ENCODE peak calls at places on chromosomes 13 and 19, in eight cellular contexts. One of them, this sample, is unnamed.

GRCh38 chr19:38663156-38663651 is 15.8 kb downstream of the ACTN4 start:
- DNase-seq in GM12878: no peak
- DNase-seq in A549: no peak
- DNase-seq in endothelial cell of umbilical vein: no peak
- DNase-seq in IMR-90: no peak
- DNase-seq in breast epithelium: no peak
- DNase-seq in thyroid gland: no peak
- DNase-seq in tibial nerve: no peak
- DNase-seq in this sample: no peak

GRCh38 chr19:23946569-23946968 is 31.9 kb downstream of the ZNF726 start:
- DNase-seq in A549: no peak
- DNase-seq in thyroid gland: no peak
- DNase-seq in breast epithelium: no peak
- DNase-seq in IMR-90: no peak
- DNase-seq in GM12878: no peak
- DNase-seq in endothelial cell of umbilical vein: no peak
- DNase-seq in tibial nerve: no peak
- DNase-seq in this sample: no peak

GRCh38 chr13:26618726-26619125 is 61.2 kb downstream of the WASF3 start:
- DNase-seq in GM12878: no peak
- DNase-seq in breast epithelium: no peak
- DNase-seq in endothelial cell of umbilical vein: no peak
- DNase-seq in IMR-90: no peak
- DNase-seq in A549: no peak
- DNase-seq in thyroid gland: no peak
- DNase-seq in tibial nerve: no peak
- DNase-seq in this sample: no peak

GRCh38 chr19:46791944-46792343 is 3.5 kb upstream of the SLC1A5 start:
- DNase-seq in breast epithelium: no peak
- DNase-seq in thyroid gland: no peak
- DNase-seq in GM12878: no peak
- DNase-seq in tibial nerve: no peak
- DNase-seq in A549: no peak
- DNase-seq in IMR-90: no peak
- DNase-seq in endothelial cell of umbilical vein: no peak
- DNase-seq in this sample: no peak

GRCh38 chr13:43698009-43698408 is 88.8 kb downstream of the ENOX1 start:
- DNase-seq in breast epithelium: no peak
- DNase-seq in endothelial cell of umbilical vein: no peak
- DNase-seq in GM12878: no peak
- DNase-seq in tibial nerve: no peak
- DNase-seq in A549: no peak
- DNase-seq in thyroid gland: no peak
- DNase-seq in IMR-90: no peak
- DNase-seq in this sample: no peak

GRCh38 chr13:39820606-39821005 is 165.1 kb downstream of the COG6 start:
- DNase-seq in thyroid gland: no peak
- DNase-seq in breast epithelium: no peak
- DNase-seq in tibial nerve: no peak
- DNase-seq in A549: no peak
- DNase-seq in endothelial cell of umbilical vein: no peak
- DNase-seq in IMR-90: no peak
- DNase-seq in GM12878: no peak
- DNase-seq in this sample: no peak

GRCh38 chr19:46736544-46737274 is 9.1 kb upstream of the FKRP start:
- DNase-seq in GM12878: no peak
- DNase-seq in IMR-90: no peak
- DNase-seq in A549: no peak
- DNase-seq in endothelial cell of umbilical vein: no peak
- DNase-seq in thyroid gland: peak
- DNase-seq in tibial nerve: no peak
- DNase-seq in breast epithelium: no peak
- DNase-seq in this sample: no peak

GRCh38 chr13:51814825-51815650 is 11.1 kb upstream of the DHRS12 start:
- DNase-seq in tibial nerve: peak
- DNase-seq in thyroid gland: peak
- DNase-seq in endothelial cell of umbilical vein: peak
- DNase-seq in IMR-90: peak
- DNase-seq in GM12878: no peak
- DNase-seq in A549: peak
- DNase-seq in breast epithelium: peak
- DNase-seq in this sample: peak

GRCh38 chr19:1213391-1214286 is 8.1 kb downstream of the STK11 start:
- DNase-seq in thyroid gland: peak
- DNase-seq in GM12878: peak
- DNase-seq in A549: no peak
- DNase-seq in tibial nerve: peak
- DNase-seq in breast epithelium: peak
- DNase-seq in endothelial cell of umbilical vein: peak
- DNase-seq in IMR-90: peak
- DNase-seq in this sample: peak

GRCh38 chr13:96836733-96837132 is 157.5 kb downstream of the OXGR1 start:
- DNase-seq in IMR-90: no peak
- DNase-seq in thyroid gland: no peak
- DNase-seq in A549: no peak
- DNase-seq in breast epithelium: no peak
- DNase-seq in GM12878: no peak
- DNase-seq in tibial nerve: no peak
- DNase-seq in endothelial cell of umbilical vein: no peak
- DNase-seq in this sample: no peak

GRCh38 chr13:66154981-66155380 is 1075.2 kb downstream of the PCDH9 start:
- DNase-seq in GM12878: no peak
- DNase-seq in IMR-90: peak
- DNase-seq in endothelial cell of umbilical vein: peak
- DNase-seq in tibial nerve: no peak
- DNase-seq in breast epithelium: no peak
- DNase-seq in A549: no peak
- DNase-seq in thyroid gland: no peak
- DNase-seq in this sample: no peak

GRCh38 chr13:73189365-73189764 is 130.6 kb downstream of the KLF5 start:
- DNase-seq in thyroid gland: no peak
- DNase-seq in breast epithelium: no peak
- DNase-seq in IMR-90: no peak
- DNase-seq in endothelial cell of umbilical vein: no peak
- DNase-seq in A549: no peak
- DNase-seq in GM12878: no peak
- DNase-seq in tibial nerve: no peak
- DNase-seq in this sample: peak

GRCh38 chr13:84279166-84279565 is 396.9 kb upstream of the SLITRK1 start:
- DNase-seq in tibial nerve: no peak
- DNase-seq in GM12878: no peak
- DNase-seq in breast epithelium: no peak
- DNase-seq in endothelial cell of umbilical vein: no peak
- DNase-seq in IMR-90: peak
- DNase-seq in thyroid gland: no peak
- DNase-seq in A549: no peak
- DNase-seq in this sample: no peak

GRCh38 chr19:46475976-46476375 is 4.6 kb upstream of the PNMA8A start:
- DNase-seq in A549: no peak
- DNase-seq in GM12878: no peak
- DNase-seq in tibial nerve: no peak
- DNase-seq in breast epithelium: no peak
- DNase-seq in thyroid gland: no peak
- DNase-seq in IMR-90: peak
- DNase-seq in endothelial cell of umbilical vein: peak
- DNase-seq in this sample: no peak

GRCh38 chr13:28601581-28601980 is 57.3 kb upstream of the POMP start:
- DNase-seq in tibial nerve: no peak
- DNase-seq in breast epithelium: no peak
- DNase-seq in thyroid gland: no peak
- DNase-seq in endothelial cell of umbilical vein: no peak
- DNase-seq in IMR-90: no peak
- DNase-seq in A549: no peak
- DNase-seq in GM12878: no peak
- DNase-seq in this sample: no peak

GRCh38 chr19:52662631-52663030 is 24.5 kb upstream of the ZNF83 start:
- DNase-seq in IMR-90: no peak
- DNase-seq in thyroid gland: no peak
- DNase-seq in tibial nerve: no peak
- DNase-seq in GM12878: no peak
- DNase-seq in endothelial cell of umbilical vein: no peak
- DNase-seq in breast epithelium: no peak
- DNase-seq in A549: no peak
- DNase-seq in this sample: no peak

GRCh38 chr19:56111601-56112312 is 9.3 kb downstream of the ZNF787 start:
- DNase-seq in breast epithelium: no peak
- DNase-seq in tibial nerve: no peak
- DNase-seq in endothelial cell of umbilical vein: no peak
- DNase-seq in thyroid gland: peak
- DNase-seq in A549: no peak
- DNase-seq in IMR-90: no peak
- DNase-seq in GM12878: no peak
- DNase-seq in this sample: no peak

GRCh38 chr19:57192064-57192395 is 730 bp downstream of the ZNF264 start:
- DNase-seq in A549: peak
- DNase-seq in IMR-90: peak
- DNase-seq in breast epithelium: no peak
- DNase-seq in GM12878: no peak
- DNase-seq in thyroid gland: peak
- DNase-seq in endothelial cell of umbilical vein: no peak
- DNase-seq in tibial nerve: no peak
- DNase-seq in this sample: no peak

GRCh38 chr19:15421726-15422260 is 3.0 kb upstream of the AKAP8L start:
- DNase-seq in endothelial cell of umbilical vein: no peak
- DNase-seq in thyroid gland: no peak
- DNase-seq in IMR-90: no peak
- DNase-seq in tibial nerve: no peak
- DNase-seq in A549: no peak
- DNase-seq in breast epithelium: no peak
- DNase-seq in GM12878: no peak
- DNase-seq in this sample: peak

GRCh38 chr13:79447141-79447540 is 33.8 kb upstream of the NDFIP2 start:
- DNase-seq in GM12878: no peak
- DNase-seq in breast epithelium: no peak
- DNase-seq in IMR-90: no peak
- DNase-seq in tibial nerve: no peak
- DNase-seq in A549: no peak
- DNase-seq in thyroid gland: no peak
- DNase-seq in endothelial cell of umbilical vein: no peak
- DNase-seq in this sample: no peak

GRCh38 chr19:16614941-16615340 is 13.1 kb downstream of the MED26 start:
- DNase-seq in endothelial cell of umbilical vein: no peak
- DNase-seq in A549: no peak
- DNase-seq in GM12878: no peak
- DNase-seq in thyroid gland: no peak
- DNase-seq in tibial nerve: no peak
- DNase-seq in breast epithelium: no peak
- DNase-seq in IMR-90: no peak
- DNase-seq in this sample: peak

GRCh38 chr13:45833663-45834062 is 17.9 kb downstream of the SIAH3 start:
- DNase-seq in breast epithelium: peak
- DNase-seq in IMR-90: peak
- DNase-seq in thyroid gland: peak
- DNase-seq in endothelial cell of umbilical vein: peak
- DNase-seq in tibial nerve: no peak
- DNase-seq in A549: no peak
- DNase-seq in GM12878: no peak
- DNase-seq in this sample: peak

DNA sequence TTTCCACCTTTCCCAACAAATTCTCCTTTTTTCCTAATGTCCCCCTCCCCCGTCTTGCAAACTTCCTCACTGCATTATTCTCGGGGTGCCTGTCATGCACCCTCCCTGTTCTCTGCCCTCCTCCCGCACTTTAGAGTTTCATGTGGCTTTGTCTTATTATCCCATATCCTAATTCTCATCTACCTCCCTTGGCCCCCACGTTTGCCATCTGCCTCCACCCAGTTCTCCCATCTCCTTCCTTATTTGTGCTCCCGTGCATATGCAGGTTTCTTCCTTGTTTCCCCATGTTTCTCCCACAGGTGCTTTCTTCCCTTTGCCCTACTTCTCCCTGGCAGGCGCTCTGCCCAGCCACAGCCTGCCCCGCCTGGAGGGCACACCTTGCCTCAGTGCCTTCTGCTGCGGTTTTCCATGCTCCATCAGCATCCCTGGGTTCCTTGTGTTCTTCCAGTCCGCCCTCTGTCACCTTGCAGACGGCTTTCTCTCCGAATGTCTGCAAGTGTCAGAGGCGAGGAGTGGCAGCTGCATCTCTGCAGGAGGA is 1.5 kb downstream of the SPATA13 start:
- DNase-seq in breast epithelium: peak
- DNase-seq in tibial nerve: no peak
- DNase-seq in IMR-90: no peak
- DNase-seq in GM12878: no peak
- DNase-seq in endothelial cell of umbilical vein: no peak
- DNase-seq in thyroid gland: peak
- DNase-seq in A549: no peak
- DNase-seq in this sample: no peak
- H3K27ac ChIP-seq in breast epithelium: peak
- H3K27ac ChIP-seq in tibial nerve: peak
- H3K27ac ChIP-seq in IMR-90: no peak
- H3K27ac ChIP-seq in GM12878: no peak
- H3K27ac ChIP-seq in endothelial cell of umbilical vein: no peak
- H3K27ac ChIP-seq in thyroid gland: no peak
- H3K27ac ChIP-seq in A549: peak
- H3K27ac ChIP-seq in this sample: peak

GRCh38 chr13:34654203-34654602 is 287.9 kb upstream of the NBEA start:
- DNase-seq in tibial nerve: no peak
- DNase-seq in thyroid gland: no peak
- DNase-seq in breast epithelium: no peak
- DNase-seq in IMR-90: no peak
- DNase-seq in endothelial cell of umbilical vein: no peak
- DNase-seq in A549: no peak
- DNase-seq in GM12878: no peak
- DNase-seq in this sample: no peak
- TF ChIP-seq POLR2A in tibial nerve: no peak
- TF ChIP-seq POLR2A in thyroid gland: no peak
- TF ChIP-seq POLR2A in breast epithelium: no peak
- TF ChIP-seq POLR2A in IMR-90: no peak
- TF ChIP-seq POLR2A in endothelial cell of umbilical vein: no peak
- TF ChIP-seq POLR2A in A549: no peak
- TF ChIP-seq POLR2A in GM12878: no peak
- TF ChIP-seq POLR2A in this sample: no peak

GRCh38 chr13:68976287-68976686 is 1131.3 kb upstream of the ATXN8OS start:
- DNase-seq in endothelial cell of umbilical vein: no peak
- DNase-seq in IMR-90: no peak
- DNase-seq in GM12878: no peak
- DNase-seq in breast epithelium: no peak
- DNase-seq in A549: no peak
- DNase-seq in thyroid gland: no peak
- DNase-seq in tibial nerve: no peak
- DNase-seq in this sample: no peak
- TF ChIP-seq CTCF in endothelial cell of umbilical vein: no peak
- TF ChIP-seq CTCF in IMR-90: no peak
- TF ChIP-seq CTCF in GM12878: no peak
- TF ChIP-seq CTCF in breast epithelium: no peak
- TF ChIP-seq CTCF in A549: no peak
- TF ChIP-seq CTCF in thyroid gland: no peak
- TF ChIP-seq CTCF in tibial nerve: no peak
- TF ChIP-seq CTCF in this sample: no peak

DNA sequence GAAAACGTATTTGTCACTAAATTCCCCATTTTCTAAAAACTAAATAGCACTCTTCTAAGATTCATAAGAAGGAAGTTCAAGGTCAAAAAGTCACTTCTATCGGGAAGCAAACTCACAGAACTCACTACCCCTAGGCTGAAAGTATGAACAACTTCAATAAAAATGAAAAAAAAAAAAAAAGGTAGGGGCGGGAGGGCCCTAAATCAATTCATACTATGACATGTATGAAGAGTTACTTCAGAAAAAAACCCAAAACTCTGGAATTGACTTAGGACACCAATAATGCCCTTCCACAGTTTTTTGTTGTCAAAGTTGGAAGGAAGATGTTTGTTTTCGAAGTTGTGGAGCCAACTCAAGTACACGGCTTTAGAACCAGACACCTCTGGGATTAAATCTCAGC is 1.1 kb downstream of the SUCLA2 start:
- DNase-seq in A549: no peak
- DNase-seq in thyroid gland: no peak
- DNase-seq in tibial nerve: no peak
- DNase-seq in IMR-90: no peak
- DNase-seq in GM12878: no peak
- DNase-seq in endothelial cell of umbilical vein: no peak
- DNase-seq in breast epithelium: no peak
- DNase-seq in this sample: no peak
- H3K27ac ChIP-seq in A549: peak
- H3K27ac ChIP-seq in thyroid gland: no peak
- H3K27ac ChIP-seq in tibial nerve: peak
- H3K27ac ChIP-seq in IMR-90: no peak
- H3K27ac ChIP-seq in GM12878: no peak
- H3K27ac ChIP-seq in endothelial cell of umbilical vein: no peak
- H3K27ac ChIP-seq in breast epithelium: no peak
- H3K27ac ChIP-seq in this sample: no peak